ENCODE peak calls at places on chromosomes 6 and 20, in seven cellular contexts. E, O, U, W, A, B and M are unnamed samples.

GRCh38 chr6:36727491-36728021 is 29.9 kb downstream of the RAB44 start:
- DNase-seq in E (no peak), O (no peak), U (no peak), W (peak; percentile 57), A (no peak), B (no peak), M (no peak)

GRCh38 chr6:68891419-68891818 is 256.3 kb downstream of the ADGRB3 start:
- DNase-seq in E (no peak), O (no peak), U (no peak), W (no peak), A (no peak), B (no peak), M (no peak)

GRCh38 chr20:59460352-59460751 is 144.0 kb upstream of the PHACTR3 start:
- DNase-seq in E (no peak), O (no peak), U (no peak), W (no peak), A (no peak), B (no peak), M (no peak)

GRCh38 chr6:63685453-63686379 is 50.1 kb downstream of the PHF3 start:
- DNase-seq in E (no peak), O (no peak), U (no peak), W (no peak), A (no peak), B (no peak), M (peak; percentile 48)

GRCh38 chr20:35699127-35699913 is at the start of the genes NFS1 and ROMO1:
- DNase-seq in E (peak; percentile 94), O (peak; percentile 88), U (peak; percentile 76), W (peak; percentile 78), A (peak; percentile 95), B (peak; percentile 95), M (peak; percentile 94)

GRCh38 chr6:55601120-55601519 is 22.1 kb upstream of the HMGCLL1 start:
- DNase-seq in E (no peak), O (no peak), U (no peak), W (no peak), A (no peak), B (peak; percentile 38), M (no peak)

GRCh38 chr20:41769650-41770049 is 151.5 kb upstream of the CHD6 start:
- DNase-seq in E (no peak), O (no peak), U (no peak), W (no peak), A (no peak), B (peak; percentile 74), M (no peak)

GRCh38 chr6:14375940-14376339 is 258.4 kb downstream of the CD83 start:
- DNase-seq in E (no peak), O (no peak), U (no peak), W (no peak), A (no peak), B (no peak), M (no peak)

GRCh38 chr20:23857954-23858565 is 21.5 kb downstream of the CST5 start:
- DNase-seq in E (no peak), O (peak; percentile 51), U (no peak), W (no peak), A (no peak), B (peak; percentile 37), M (no peak)

GRCh38 chr20:15582146-15582776 is 991.0 kb downstream of the KIF16B start:
- DNase-seq in E (no peak), O (no peak), U (no peak), W (peak; percentile 12), A (no peak), B (no peak), M (no peak)

GRCh38 chr20:35616465-35617396 is 1.1 kb downstream of the SPAG4 start:
- DNase-seq in E (peak; percentile 100), O (peak; percentile 70), U (peak; percentile 82), W (peak; percentile 32), A (peak; percentile 79), B (peak; percentile 100), M (peak; percentile 56)

GRCh38 chr20:53413188-53413631 is 180.4 kb downstream of the ZNF217 start:
- DNase-seq in E (peak; percentile 83), O (peak; percentile 53), U (no peak), W (no peak), A (peak; percentile 31), B (peak; percentile 94), M (peak; percentile 82)

GRCh38 chr20:60788070-60788469 is 464.0 kb upstream of the CDH4 start:
- DNase-seq in E (no peak), O (no peak), U (no peak), W (no peak), A (no peak), B (no peak), M (no peak)

DNA sequence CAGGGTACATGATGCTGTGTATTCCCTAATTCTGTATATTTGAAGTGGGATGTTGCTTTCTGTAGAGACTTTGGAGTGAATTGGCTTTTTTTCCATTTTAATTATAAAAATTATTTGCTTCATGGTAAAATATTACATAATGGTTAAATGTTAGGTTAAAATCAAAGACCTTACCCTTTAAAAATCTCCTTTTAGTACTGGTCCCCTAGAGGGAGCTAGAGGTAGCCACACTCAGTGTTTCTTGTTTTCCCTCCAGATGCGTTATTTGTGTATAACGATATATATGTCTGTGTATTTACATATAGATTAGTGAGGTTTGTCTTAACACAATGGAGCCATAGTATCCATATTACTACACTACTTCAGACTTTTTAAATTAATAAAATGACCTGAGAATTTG is 146.7 kb downstream of the PLCB4 start:
- DNase-seq in E (peak; percentile 41), O (no peak), U (no peak), W (no peak), A (no peak), B (peak; percentile 61), M (no peak)
- TF ChIP-seq CTCF in E (peak; percentile 47), O (no peak), U (no peak), W (peak; percentile 24), A (peak; percentile 33), B (peak; percentile 84), M (peak; percentile 25)

DNA sequence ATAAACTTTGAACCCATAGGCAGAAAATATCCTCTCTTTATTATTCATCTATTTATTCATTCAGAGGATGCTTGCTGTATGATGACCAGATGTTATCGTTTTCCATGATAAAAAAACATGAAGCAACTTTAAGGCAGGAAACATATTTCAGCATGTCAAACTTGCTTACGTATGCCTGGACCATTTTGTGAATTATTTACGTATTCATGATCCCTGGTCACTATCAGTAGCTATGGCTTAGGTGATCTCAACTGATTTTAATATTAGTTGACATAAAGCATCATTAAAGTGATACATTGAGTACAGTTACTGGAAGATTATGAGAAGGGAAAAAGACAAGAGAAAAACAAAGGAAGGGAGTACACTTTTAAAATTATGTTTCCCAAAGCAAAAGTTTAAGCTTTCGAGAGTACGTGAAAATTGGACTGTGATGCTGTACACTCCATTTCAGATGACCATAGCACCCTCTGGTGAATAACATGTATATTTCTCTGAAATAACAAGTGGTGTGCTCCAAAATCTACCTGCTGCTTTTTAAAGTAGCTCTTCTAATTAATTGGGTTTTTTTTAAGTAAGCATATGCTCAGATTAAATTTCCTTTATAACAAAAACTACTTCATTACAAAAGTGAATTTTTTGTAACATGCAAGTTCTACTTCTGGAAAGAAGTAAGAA is 215.1 kb upstream of the HSF2 start:
- DNase-seq in E (peak; percentile 16), O (no peak), U (no peak), W (peak; percentile 4), A (peak; percentile 23), B (no peak), M (no peak)
- TF ChIP-seq CTCF in E (peak; percentile 39), O (peak; percentile 24), U (no peak), W (peak; percentile 9), A (peak; percentile 35), B (peak; percentile 37), M (no peak)

DNA sequence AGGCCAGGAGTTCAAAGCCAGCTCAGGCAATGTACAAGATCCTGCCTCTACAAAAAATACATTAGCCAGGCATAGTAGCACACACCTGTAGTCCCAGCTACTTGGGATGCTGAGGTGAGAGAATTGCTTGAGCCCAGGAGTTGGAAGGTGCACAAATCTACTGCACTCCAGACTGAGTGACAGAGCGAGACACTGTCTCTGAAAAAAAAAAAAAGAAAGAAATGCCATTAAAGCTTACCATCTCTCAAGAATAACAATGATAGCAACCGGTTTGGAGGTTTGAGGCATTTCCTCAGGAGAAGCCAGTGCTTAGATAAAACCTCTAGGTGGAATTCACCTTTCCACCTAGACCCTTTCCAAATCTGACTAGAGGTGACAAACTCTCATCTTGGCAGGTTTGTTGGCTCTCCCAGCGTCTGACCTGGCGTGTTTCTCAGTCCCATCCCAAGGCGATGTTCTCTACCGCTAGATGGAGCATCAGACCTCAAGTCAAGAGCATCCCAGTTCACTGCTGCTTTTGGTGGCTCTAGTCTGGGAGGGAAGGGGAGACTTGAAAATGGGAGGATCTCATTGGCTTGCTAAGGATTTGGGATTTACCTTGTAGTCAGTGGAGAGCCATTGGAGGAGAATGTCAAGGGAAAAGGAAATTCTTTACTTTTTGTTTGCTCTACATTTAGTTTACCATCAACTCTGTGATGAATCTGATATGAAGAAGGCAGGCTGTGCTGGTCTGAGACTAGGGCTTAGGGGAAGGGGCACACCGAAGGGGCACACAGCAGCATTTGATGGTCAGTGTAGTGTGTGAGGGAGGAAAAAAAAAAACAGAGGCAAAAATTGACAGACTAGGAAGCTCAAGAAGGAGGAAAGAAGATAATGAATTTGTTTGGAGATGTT is 67.9 kb downstream of the NCOA7 start:
- DNase-seq in E (peak; percentile 80), O (peak; percentile 53), U (peak; percentile 41), W (peak; percentile 73), A (peak; percentile 57), B (peak; percentile 96), M (peak; percentile 25)
- TF ChIP-seq CTCF in E (peak; percentile 97), O (peak; percentile 69), U (no peak), W (peak; percentile 91), A (peak; percentile 88), B (peak; percentile 89), M (peak; percentile 74)

DNA sequence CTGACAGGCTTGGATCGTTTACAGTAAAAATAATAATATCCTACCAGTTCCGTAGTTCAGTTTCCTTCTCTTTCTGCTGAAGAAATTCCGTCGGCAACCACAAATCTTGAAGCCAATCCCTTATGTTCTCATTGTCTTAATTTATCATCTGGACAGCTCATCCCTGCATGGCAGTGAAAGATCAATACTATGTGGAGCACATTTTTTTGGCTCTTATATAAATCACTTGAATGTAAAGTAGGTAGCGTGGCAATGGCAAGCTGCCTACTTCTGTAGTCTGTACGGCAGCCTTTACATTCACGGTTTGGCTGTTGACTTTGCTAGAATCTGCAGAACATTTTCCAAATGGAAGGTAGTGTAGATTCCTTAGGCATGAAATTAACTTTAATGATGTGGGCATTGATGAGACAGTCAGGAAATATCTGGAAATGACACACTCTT is 142.8 kb downstream of the WDR27 start:
- DNase-seq in E (no peak), O (no peak), U (no peak), W (no peak), A (no peak), B (no peak), M (no peak)
- TF ChIP-seq CTCF in E (no peak), O (no peak), U (no peak), W (no peak), A (no peak), B (no peak), M (no peak)